ENCODE peak calls at places on chromosomes 4 and X, in five cellular contexts. One of them, this sample, is unnamed.

GRCh38 chr4:184810720-184811119 is 15.0 kb downstream of the ACSL1 start:
- DNase-seq in A549: no peak
- DNase-seq in GM12878: no peak
- DNase-seq in IMR-90: no peak
- DNase-seq in K562: no peak
- DNase-seq in this sample: no peak

GRCh38 chr4:183244506-183244905 is 75.6 kb downstream of the CLDN22 start:
- DNase-seq in K562: no peak
- DNase-seq in GM12878: no peak
- DNase-seq in IMR-90: no peak
- DNase-seq in A549: no peak
- DNase-seq in this sample: no peak

GRCh38 chr4:742742-743311 is 37.2 kb downstream of the PCGF3 start:
- DNase-seq in GM12878: no peak
- DNase-seq in K562: peak; percentile 76
- DNase-seq in IMR-90: peak; percentile 42
- DNase-seq in A549: peak; percentile 49
- DNase-seq in this sample: peak; percentile 93

GRCh38 chr4:96146686-96147085 is 306.8 kb downstream of the PDHA2 start:
- DNase-seq in A549: no peak
- DNase-seq in GM12878: no peak
- DNase-seq in K562: no peak
- DNase-seq in IMR-90: no peak
- DNase-seq in this sample: no peak

GRCh38 chrX:134469481-134469880 is 9.5 kb downstream of the HPRT1 start:
- DNase-seq in GM12878: no peak
- DNase-seq in IMR-90: peak; percentile 71
- DNase-seq in A549: no peak
- DNase-seq in K562: no peak
- DNase-seq in this sample: no peak

GRCh38 chr4:95984081-95984480 is 144.2 kb downstream of the PDHA2 start:
- DNase-seq in GM12878: no peak
- DNase-seq in A549: no peak
- DNase-seq in K562: no peak
- DNase-seq in IMR-90: no peak
- DNase-seq in this sample: no peak

GRCh38 chr4:120693817-120694216 is 228.7 kb downstream of the PRDM5 start:
- DNase-seq in A549: no peak
- DNase-seq in GM12878: no peak
- DNase-seq in K562: no peak
- DNase-seq in IMR-90: no peak
- DNase-seq in this sample: no peak

GRCh38 chrX:45517090-45517973 is 316.7 kb upstream of the DIPK2B start:
- DNase-seq in K562: no peak
- DNase-seq in IMR-90: peak; percentile 83
- DNase-seq in A549: peak; percentile 36
- DNase-seq in GM12878: no peak
- DNase-seq in this sample: no peak

DNA sequence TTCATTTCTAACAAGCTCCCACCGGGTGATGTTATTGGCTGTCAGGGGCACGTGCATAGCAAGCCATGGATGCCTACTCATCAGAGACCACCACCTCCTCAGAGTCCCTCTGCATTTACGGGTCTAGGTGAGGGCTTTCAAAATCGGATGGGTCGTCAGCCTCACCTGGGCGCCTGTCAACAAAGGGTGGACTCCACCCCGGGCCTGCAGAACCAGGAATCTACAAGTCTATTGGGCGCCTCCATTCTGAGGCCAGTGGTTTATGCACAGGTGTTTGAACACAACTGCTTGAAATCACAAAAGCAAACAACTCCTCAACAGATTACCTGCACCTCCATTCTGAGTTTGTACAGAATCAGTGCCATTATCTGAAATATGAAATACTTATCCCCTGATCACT is 318.9 kb downstream of the PTTG2 start:
- DNase-seq in IMR-90: no peak
- DNase-seq in K562: no peak
- DNase-seq in A549: no peak
- DNase-seq in GM12878: no peak
- DNase-seq in this sample: no peak
- TF ChIP-seq RCOR1 in IMR-90: no peak
- TF ChIP-seq RCOR1 in K562: no peak
- TF ChIP-seq RCOR1 in A549: no peak
- TF ChIP-seq RCOR1 in GM12878: no peak
- TF ChIP-seq RCOR1 in this sample: no peak

GRCh38 chr4:155521382-155521781 is 144.6 kb upstream of the MAP9 start:
- DNase-seq in K562: no peak
- DNase-seq in IMR-90: no peak
- DNase-seq in A549: no peak
- DNase-seq in GM12878: no peak
- DNase-seq in this sample: no peak

GRCh38 chr4:155522201-155522600 is 144.4 kb upstream of the GUCY1A1 start:
- DNase-seq in GM12878: no peak
- DNase-seq in K562: no peak
- DNase-seq in A549: no peak
- DNase-seq in IMR-90: peak; percentile 93
- DNase-seq in this sample: no peak

GRCh38 chr4:155529197-155529596 is 137.5 kb upstream of the GUCY1A1 start:
- DNase-seq in K562: no peak
- DNase-seq in IMR-90: no peak
- DNase-seq in A549: no peak
- DNase-seq in GM12878: no peak
- DNase-seq in this sample: peak; percentile 23

GRCh38 chr4:155526452-155527169 is 140.0 kb upstream of the GUCY1A1 start:
- DNase-seq in K562: no peak
- DNase-seq in IMR-90: peak; percentile 55
- DNase-seq in GM12878: no peak
- DNase-seq in A549: no peak
- DNase-seq in this sample: no peak

GRCh38 chr4:155523358-155523757 is 143.3 kb upstream of the GUCY1A1 start:
- DNase-seq in K562: no peak
- DNase-seq in GM12878: no peak
- DNase-seq in IMR-90: peak; percentile 54
- DNase-seq in A549: no peak
- DNase-seq in this sample: no peak
- H3K27ac ChIP-seq in K562: no peak overlapping the region
- H3K27ac ChIP-seq in GM12878: no peak overlapping the region
- H3K27ac ChIP-seq in IMR-90: no peak overlapping the region
- H3K27ac ChIP-seq in A549: no peak overlapping the region
- H3K27ac ChIP-seq in this sample: no peak overlapping the region

GRCh38 chrX:40084471-40084870 is 13.3 kb downstream of the BCOR start:
- DNase-seq in GM12878: no peak
- DNase-seq in IMR-90: no peak
- DNase-seq in A549: no peak
- DNase-seq in K562: no peak
- DNase-seq in this sample: no peak

GRCh38 chrX:40082447-40083119 is 15.2 kb downstream of the BCOR start:
- DNase-seq in IMR-90: no peak
- DNase-seq in K562: no peak
- DNase-seq in A549: no peak
- DNase-seq in GM12878: no peak
- DNase-seq in this sample: no peak

GRCh38 chrX:40085086-40085551 is 12.6 kb downstream of the BCOR start:
- DNase-seq in GM12878: no peak
- DNase-seq in A549: no peak
- DNase-seq in IMR-90: peak; percentile 86
- DNase-seq in K562: no peak
- DNase-seq in this sample: no peak

GRCh38 chrX:40083120-40083978 is 14.4 kb downstream of the BCOR start:
- DNase-seq in K562: peak; percentile 77
- DNase-seq in IMR-90: no peak
- DNase-seq in GM12878: no peak
- DNase-seq in A549: no peak
- DNase-seq in this sample: no peak

DNA sequence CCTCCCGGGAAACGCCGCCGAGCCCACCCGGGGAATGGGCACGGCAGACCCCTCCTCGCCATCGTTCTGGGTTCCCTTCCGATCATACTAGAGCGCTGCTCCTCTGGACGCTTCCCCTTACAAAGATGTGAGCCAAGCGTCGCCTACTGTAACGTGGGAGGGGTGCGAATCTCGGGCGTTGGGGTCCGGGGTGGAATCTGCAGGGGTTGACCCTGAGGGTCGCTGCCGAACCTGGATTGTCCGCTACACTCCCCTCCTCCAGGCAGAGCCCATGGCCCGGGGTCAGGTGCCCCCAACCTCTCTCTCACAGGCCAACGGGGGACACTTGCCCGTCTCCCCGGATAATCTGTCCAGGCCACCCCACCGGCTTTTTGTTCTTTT is 13.8 kb downstream of the BCOR start:
- DNase-seq in A549: no peak
- DNase-seq in IMR-90: no peak
- DNase-seq in GM12878: no peak
- DNase-seq in K562: no peak
- DNase-seq in this sample: no peak
- H3K4me2 ChIP-seq in A549: no peak overlapping the region
- H3K4me2 ChIP-seq in IMR-90: no peak overlapping the region
- H3K4me2 ChIP-seq in GM12878: peak overlapping the region; percentile 27
- H3K4me2 ChIP-seq in K562: peak overlapping the region; percentile 55
- H3K4me2 ChIP-seq in this sample: no peak overlapping the region

DNA sequence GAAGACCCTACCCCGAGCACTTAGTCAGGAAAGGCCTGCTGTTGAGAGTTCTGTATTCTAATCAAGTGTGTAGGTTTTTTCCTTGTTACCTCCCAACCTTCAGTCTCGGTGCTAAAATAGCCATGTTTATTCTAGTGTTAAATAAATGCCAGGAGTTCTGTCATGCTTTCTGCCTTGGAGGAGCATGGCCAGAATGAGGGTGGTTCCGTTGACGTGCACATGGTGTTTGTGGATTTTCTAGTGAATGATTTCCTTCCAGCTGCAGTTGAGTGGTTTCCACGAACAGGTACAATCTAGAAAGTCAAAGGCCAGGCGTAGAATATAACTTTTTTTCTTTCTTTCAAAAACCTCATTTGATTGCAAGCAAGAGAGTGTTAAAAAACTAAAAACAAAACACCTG is 21.0 kb downstream of the TRMT44 start:
- DNase-seq in GM12878: no peak
- DNase-seq in A549: no peak
- DNase-seq in IMR-90: no peak
- DNase-seq in K562: no peak
- DNase-seq in this sample: no peak
- TF ChIP-seq RCOR1 in GM12878: no peak
- TF ChIP-seq RCOR1 in A549: no peak
- TF ChIP-seq RCOR1 in IMR-90: no peak
- TF ChIP-seq RCOR1 in K562: no peak
- TF ChIP-seq RCOR1 in this sample: no peak

GRCh38 chrX:103615781-103616180 is 8.0 kb downstream of the TCEAL3 start:
- DNase-seq in K562: no peak
- DNase-seq in GM12878: no peak
- DNase-seq in IMR-90: peak; percentile 46
- DNase-seq in A549: no peak
- DNase-seq in this sample: no peak

GRCh38 chrX:103613362-103613761 is 5.6 kb downstream of the TCEAL3 start:
- DNase-seq in A549: no peak
- DNase-seq in K562: no peak
- DNase-seq in IMR-90: peak; percentile 72
- DNase-seq in GM12878: no peak
- DNase-seq in this sample: no peak

GRCh38 chrX:103610282-103610681 is 2.5 kb downstream of the TCEAL3 start:
- DNase-seq in A549: no peak
- DNase-seq in K562: no peak
- DNase-seq in GM12878: no peak
- DNase-seq in IMR-90: no peak
- DNase-seq in this sample: no peak

GRCh38 chrX:103616676-103617186 is 9.0 kb downstream of the TCEAL3 start:
- DNase-seq in A549: no peak
- DNase-seq in GM12878: no peak
- DNase-seq in IMR-90: no peak
- DNase-seq in K562: no peak
- DNase-seq in this sample: no peak

GRCh38 chrX:103614999-103615398 is 7.2 kb downstream of the TCEAL3 start:
- DNase-seq in IMR-90: no peak
- DNase-seq in A549: no peak
- DNase-seq in K562: no peak
- DNase-seq in GM12878: no peak
- DNase-seq in this sample: no peak
- H3K27ac ChIP-seq in IMR-90: no peak overlapping the region
- H3K27ac ChIP-seq in A549: no peak overlapping the region
- H3K27ac ChIP-seq in K562: no peak overlapping the region
- H3K27ac ChIP-seq in GM12878: no peak overlapping the region
- H3K27ac ChIP-seq in this sample: peak overlapping the region; percentile 10

GRCh38 chr4:16082038-16082423 is 1.8 kb downstream of the PROM1 start:
- DNase-seq in K562: no peak
- DNase-seq in IMR-90: no peak
- DNase-seq in A549: no peak
- DNase-seq in GM12878: no peak
- DNase-seq in this sample: peak; percentile 27

GRCh38 chr4:16083217-16084191 is at the start of gene PROM1:
- DNase-seq in K562: no peak
- DNase-seq in GM12878: no peak
- DNase-seq in A549: no peak
- DNase-seq in IMR-90: no peak
- DNase-seq in this sample: peak; percentile 81

GRCh38 chr4:16079046-16079445 is 4.8 kb downstream of the PROM1 start:
- DNase-seq in IMR-90: peak; percentile 7
- DNase-seq in GM12878: peak; percentile 19
- DNase-seq in A549: no peak
- DNase-seq in K562: no peak
- DNase-seq in this sample: no peak

GRCh38 chr4:16085822-16086221 is 2.0 kb upstream of the PROM1 start:
- DNase-seq in IMR-90: no peak
- DNase-seq in GM12878: no peak
- DNase-seq in K562: no peak
- DNase-seq in A549: no peak
- DNase-seq in this sample: no peak

DNA sequence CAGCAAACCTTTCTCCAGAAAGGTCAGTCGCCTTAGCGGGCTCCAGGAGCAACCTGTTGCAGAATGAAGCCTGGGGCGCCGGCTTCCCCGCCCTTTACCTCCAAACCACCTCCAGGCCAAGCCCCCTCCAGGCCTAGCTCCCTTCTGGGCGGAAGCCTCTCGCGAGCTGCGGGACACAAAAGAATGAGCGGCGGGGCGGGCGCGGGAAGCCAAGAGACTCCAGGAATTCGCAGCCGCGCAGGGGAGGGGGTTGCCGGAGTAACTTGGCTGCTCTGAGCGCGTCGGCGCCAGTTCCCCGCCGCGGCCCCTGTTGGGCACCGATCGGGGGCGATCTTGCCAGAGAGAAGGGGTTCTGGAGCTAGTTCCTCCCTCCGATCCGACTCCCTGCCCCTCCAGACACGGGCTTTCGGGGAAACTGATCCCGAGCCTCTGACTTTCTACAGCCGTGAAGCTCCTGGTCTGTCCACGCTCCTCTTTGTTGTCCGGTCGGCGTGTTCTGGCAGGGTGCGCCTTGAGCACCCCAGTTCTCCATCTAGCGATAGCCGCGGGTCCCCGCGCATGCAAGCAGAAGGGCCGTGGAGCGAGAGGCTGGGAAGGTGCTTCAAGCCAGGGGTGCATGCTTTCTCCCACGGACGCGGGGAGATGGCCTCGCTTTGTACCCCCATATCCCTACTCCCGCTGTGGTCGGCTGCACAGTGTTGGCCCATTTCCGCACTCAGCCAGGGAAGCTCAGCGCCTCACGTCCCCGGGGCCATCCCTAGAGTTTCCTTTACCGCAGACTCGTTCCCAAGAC is 1.2 kb downstream of the PROM1 start:
- DNase-seq in IMR-90: no peak
- DNase-seq in K562: no peak
- DNase-seq in A549: no peak
- DNase-seq in GM12878: no peak
- DNase-seq in this sample: peak; percentile 73
- H3K4me2 ChIP-seq in IMR-90: peak overlapping the region; percentile 37
- H3K4me2 ChIP-seq in K562: no peak overlapping the region
- H3K4me2 ChIP-seq in A549: peak overlapping the region; percentile 82
- H3K4me2 ChIP-seq in GM12878: peak overlapping the region; percentile 32
- H3K4me2 ChIP-seq in this sample: peak overlapping the region; percentile 78